ENCODE peak calls at places on chromosomes 3 and 15, in seven cellular contexts. C is H1, G is IMR-90, F is neuronal stem cell, T is mesendoderm, M is H9, R is trophoblast cell. X is an unnamed sample.
A peak's percentile ranks its signal among the peaks of the same experiment; 100 is the strongest.

GRCh38 chr3:123735456-123735855 is 148.7 kb downstream of the MYLK start:
- DNase-seq in G (no peak), R (no peak), T (no peak), M (no peak), F (no peak), C (no peak), X (no peak)

GRCh38 chr3:39208463-39209055 is 16.2 kb upstream of the XIRP1 start:
- DNase-seq in F (peak; percentile 14), G (peak; percentile 56), R (peak; percentile 35), C (no peak), M (peak; percentile 77), T (peak; percentile 86), X (peak; percentile 66)

GRCh38 chr3:84307339-84307738 is 651.5 kb upstream of the CADM2 start:
- DNase-seq in G (no peak), C (no peak), M (no peak), R (no peak), F (no peak), T (no peak), X (no peak)

GRCh38 chr3:40990062-40990456 is 209.2 kb upstream of the CTNNB1 start:
- DNase-seq in R (no peak), F (no peak), C (no peak), G (no peak), T (no peak), M (no peak), X (no peak)

GRCh38 chr3:183158113-183158512 is 4.4 kb downstream of the LAMP3 start:
- DNase-seq in G (no peak), F (no peak), R (no peak), C (no peak), M (no peak), T (no peak), X (no peak)

GRCh38 chr3:13009132-13009945 is 63.9 kb downstream of the IQSEC1 start:
- DNase-seq in M (no peak), R (no peak), T (no peak), C (no peak), F (no peak), G (no peak), X (no peak)

GRCh38 chr3:127549826-127550487 is 40.6 kb downstream of the TPRA1 start:
- DNase-seq in G (no peak), C (no peak), F (no peak), R (peak; percentile 70), T (no peak), M (no peak), X (no peak)

GRCh38 chr3:168752339-168752738 is 656.6 kb upstream of the GOLIM4 start:
- DNase-seq in R (no peak), C (no peak), T (no peak), F (no peak), G (no peak), M (no peak), X (no peak)

GRCh38 chr3:9396301-9396631 is 1.1 kb upstream of the SETD5 start:
- DNase-seq in F (no peak), M (peak; percentile 95), C (peak; percentile 85), G (peak; percentile 96), R (peak; percentile 98), T (peak; percentile 99), X (peak; percentile 99)

GRCh38 chr3:113261996-113262665 is 50.8 kb downstream of the BOC start:
- DNase-seq in R (no peak), G (no peak), M (no peak), T (no peak), F (no peak), C (no peak), X (no peak)

GRCh38 chr3:124584552-124585391 is 145.5 kb upstream of the UMPS start:
- DNase-seq in C (no peak), T (peak; percentile 78), M (peak; percentile 90), R (peak; percentile 52), F (peak; percentile 71), G (peak; percentile 22), X (peak; percentile 56)

GRCh38 chr3:101725192-101725889 is 927 bp downstream of the CEP97 start:
- DNase-seq in F (peak; percentile 4), M (peak; percentile 37), G (peak; percentile 5), C (no peak), T (peak; percentile 44), R (no peak), X (peak; percentile 34)

GRCh38 chr3:110750201-110750600 is 321.4 kb upstream of the NECTIN3 start:
- DNase-seq in R (no peak), G (no peak), C (no peak), M (no peak), T (no peak), F (no peak), X (no peak)

GRCh38 chr3:37737134-37737533 is 124.5 kb upstream of the CTDSPL start:
- DNase-seq in M (no peak), C (no peak), T (no peak), R (no peak), G (no peak), F (no peak), X (no peak)

GRCh38 chr3:3366391-3366790 is 186.9 kb upstream of the CRBN start:
- DNase-seq in R (no peak), T (no peak), C (no peak), G (no peak), F (no peak), M (no peak), X (no peak)

GRCh38 chr3:112619295-112619694 is 21.6 kb downstream of the CCDC80 start:
- DNase-seq in R (no peak), C (no peak), T (no peak), F (no peak), G (peak; percentile 51), M (no peak), X (no peak)

GRCh38 chr3:196660381-196661166 is 21.1 kb downstream of the NRROS start:
- DNase-seq in M (no peak), F (no peak), C (no peak), T (no peak), R (no peak), G (no peak), X (no peak)

GRCh38 chr3:23739536-23739935 is 66.2 kb upstream of the UBE2E1 start:
- DNase-seq in F (no peak), R (peak; percentile 41), G (peak; percentile 73), C (no peak), M (no peak), T (no peak), X (peak; percentile 79)

DNA sequence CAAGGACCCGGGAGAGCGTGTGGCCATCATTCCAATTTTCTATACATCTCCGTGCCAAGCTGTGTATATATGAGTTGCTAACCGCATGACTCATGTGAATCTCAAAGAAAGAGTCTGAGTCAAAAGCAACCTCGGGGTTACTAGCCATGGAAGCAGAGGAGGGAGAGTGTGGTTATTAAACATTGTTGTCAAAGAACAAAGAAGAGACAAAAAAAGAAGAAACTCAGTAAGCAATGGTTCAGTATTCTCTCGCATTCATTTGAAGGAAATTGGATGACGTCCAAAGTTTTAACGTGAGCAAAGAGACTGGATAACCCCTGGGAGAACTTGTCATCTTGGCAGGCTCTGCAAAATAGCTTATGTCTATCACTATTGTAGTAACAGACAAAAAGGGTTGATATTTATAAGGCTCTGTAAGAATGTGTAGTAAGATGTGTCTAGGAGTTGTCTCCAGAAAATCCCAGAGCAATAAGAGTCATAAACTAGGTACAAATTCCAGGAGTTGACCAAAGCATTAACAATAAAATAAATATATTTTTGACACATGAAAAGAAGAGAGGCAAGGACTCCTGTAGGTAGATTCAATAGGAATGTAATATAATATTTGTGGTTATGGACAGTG is 52.8 kb upstream of the GRM7 start:
- DNase-seq in R (no peak), M (no peak), T (no peak), C (no peak), G (no peak), F (no peak), X (no peak)
- H3K18ac ChIP-seq in R (no peak overlapping the region), M (no peak overlapping the region), T (no peak overlapping the region), C (no peak overlapping the region), G (no peak overlapping the region), F (no peak overlapping the region), X (no peak overlapping the region)

GRCh38 chr3:11132861-11133260 is 21.4 kb upstream of the HRH1 start:
- DNase-seq in T (no peak), M (no peak), G (no peak), F (no peak), C (no peak), R (no peak), X (no peak)

GRCh38 chr3:11134794-11135193 is 19.5 kb upstream of the HRH1 start:
- DNase-seq in R (no peak), M (no peak), F (no peak), C (no peak), G (peak; percentile 56), T (no peak), X (peak; percentile 56)

GRCh38 chr3:11128682-11129632 is 25.3 kb upstream of the HRH1 start:
- DNase-seq in M (no peak), F (no peak), G (no peak), T (no peak), C (no peak), R (no peak), X (no peak)

GRCh38 chr3:11126653-11127052 is 27.6 kb upstream of the HRH1 start:
- DNase-seq in F (no peak), M (no peak), T (no peak), C (no peak), G (no peak), R (no peak), X (no peak)

GRCh38 chr3:11131371-11131770 is 22.9 kb upstream of the HRH1 start:
- DNase-seq in F (no peak), T (no peak), C (no peak), R (no peak), M (no peak), G (no peak), X (no peak)
- H3K18ac ChIP-seq in F (no peak overlapping the region), T (no peak overlapping the region), C (no peak overlapping the region), R (no peak overlapping the region), M (no peak overlapping the region), G (peak overlapping the region; percentile 25), X (no peak overlapping the region)

DNA sequence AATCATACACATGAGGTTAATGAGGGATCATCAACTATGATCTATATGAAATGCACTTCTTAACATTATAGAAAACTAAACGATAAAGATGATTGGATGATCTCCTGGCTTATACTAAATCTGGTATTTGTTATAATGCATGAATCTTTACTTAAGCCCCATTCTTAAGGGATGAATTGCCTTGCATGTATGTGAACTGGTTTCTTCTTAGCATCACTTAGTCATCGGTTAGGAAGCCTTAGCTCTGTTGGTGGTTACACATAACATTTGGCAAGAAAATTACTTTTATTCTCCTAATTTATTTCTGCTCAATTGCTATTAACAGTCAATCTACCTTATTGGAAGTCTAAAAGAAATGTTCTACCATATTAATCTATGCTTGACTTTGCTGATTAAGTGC is 355.9 kb downstream of the ZPLD1 start:
- DNase-seq in T (no peak), C (no peak), M (no peak), F (no peak), G (peak; percentile 71), R (no peak), X (no peak)
- H3K18ac ChIP-seq in T (no peak overlapping the region), C (no peak overlapping the region), M (no peak overlapping the region), F (no peak overlapping the region), G (no peak overlapping the region), R (no peak overlapping the region), X (no peak overlapping the region)

GRCh38 chr15:65290228-65290627 is 3.5 kb upstream of the PARP16 start:
- DNase-seq in M (no peak), G (no peak), C (no peak), R (no peak), T (no peak), F (no peak), X (no peak)
- H3K18ac ChIP-seq in M (no peak overlapping the region), G (no peak overlapping the region), C (no peak overlapping the region), R (no peak overlapping the region), T (no peak overlapping the region), F (no peak overlapping the region), X (no peak overlapping the region)

GRCh38 chr3:16127257-16127656 is 47.2 kb upstream of the GALNT15 start:
- DNase-seq in G (no peak), C (no peak), M (no peak), R (no peak), T (no peak), F (no peak), X (no peak)
- H3K18ac ChIP-seq in G (peak overlapping the region; percentile 45), C (no peak overlapping the region), M (no peak overlapping the region), R (no peak overlapping the region), T (no peak overlapping the region), F (no peak overlapping the region), X (no peak overlapping the region)

X was measured in mesenchymal stem cell.